ENCODE peak calls at places on chromosomes 13 and 19, in five cellular contexts. R, J, I, G and Z are unnamed samples. For H3K4me1, the result is how much of the 10 kb centered on the place peaks cover.

GRCh38 chr13:61463027-61463426 is 47.4 kb upstream of the PCDH20 start:
- DNase-seq in J (no peak), G (no peak), I (no peak), R (no peak), Z (no peak)

GRCh38 chr13:48068036-48068435 is 26.9 kb downstream of the MED4 start:
- DNase-seq in J (no peak), G (no peak), I (no peak), R (no peak), Z (no peak)

GRCh38 chr19:32624410-32624809 is 43.4 kb downstream of the PDCD5 start:
- DNase-seq in I (no peak), R (no peak), J (no peak), G (no peak), Z (no peak)

GRCh38 chr19:3137139-3137538 is 1.3 kb downstream of the GNA15 start:
- DNase-seq in J (no peak), G (no peak), R (no peak), I (no peak), Z (no peak)

GRCh38 chr19:7699422-7700127 is 2.4 kb downstream of the FCER2 start:
- DNase-seq in J (no peak), G (no peak), R (no peak), I (peak), Z (no peak)

GRCh38 chr13:71869274-71869673 is 2.3 kb upstream of the DACH1 start:
- DNase-seq in R (no peak), J (no peak), G (no peak), I (no peak), Z (no peak)

GRCh38 chr19:8635422-8635821 is 5.0 kb downstream of the NFILZ start:
- DNase-seq in R (no peak), I (no peak), J (no peak), G (no peak), Z (no peak)

GRCh38 chr13:27403252-27403678 is 21.2 kb upstream of the GTF3A start:
- DNase-seq in J (no peak), I (peak), G (no peak), R (no peak), Z (no peak)

GRCh38 chr13:25752957-25753540 is 298.8 kb downstream of the SHISA2 start:
- DNase-seq in J (peak), I (peak), G (no peak), R (peak), Z (no peak)

GRCh38 chr19:5953680-5954213 is 24.2 kb downstream of the RANBP3 start:
- DNase-seq in J (no peak), R (no peak), G (no peak), I (peak), Z (no peak)

GRCh38 chr19:3350014-3350663 is 16.2 kb upstream of the NFIC start:
- DNase-seq in G (peak), R (no peak), I (no peak), J (no peak), Z (no peak)

GRCh38 chr19:30781047-30781446 is 408.9 kb downstream of the ZNF536 start:
- DNase-seq in R (no peak), I (no peak), G (no peak), J (no peak), Z (no peak)

GRCh38 chr19:34332027-34332786 is 32.8 kb upstream of the GPI start:
- DNase-seq in J (no peak), G (peak), I (no peak), R (no peak), Z (no peak)

GRCh38 chr13:42971670-42972355 is 20.2 kb downstream of the EPSTI1 start:
- DNase-seq in R (no peak), G (no peak), I (no peak), J (no peak), Z (no peak)

GRCh38 chr19:4647676-4648644 is 8.6 kb downstream of the TNFAIP8L1 start:
- DNase-seq in G (no peak), R (peak), I (no peak), J (peak), Z (no peak)

GRCh38 chr19:33798701-33799111 is 2.0 kb downstream of the KCTD15 start:
- DNase-seq in J (no peak), I (no peak), G (no peak), R (no peak), Z (no peak)

GRCh38 chr19:9935409-9936062 is 779 bp downstream of the OLFM2 start:
- DNase-seq in R (no peak), I (no peak), J (no peak), G (no peak), Z (no peak)

GRCh38 chr19:53865523-53865917 is 2.2 kb upstream of the MYADM start:
- DNase-seq in J (no peak), G (no peak), R (no peak), I (no peak), Z (no peak)

GRCh38 chr19:681029-681626 is 4.9 kb downstream of the FSTL3 start:
- DNase-seq in G (peak), I (no peak), J (no peak), R (peak), Z (peak)

GRCh38 chr13:42333613-42334328 is 61.8 kb downstream of the AKAP11 start:
- DNase-seq in I (peak), J (no peak), G (no peak), R (no peak), Z (no peak)

GRCh38 chr13:59677966-59678814 is 485.5 kb downstream of the DIAPH3 start:
- DNase-seq in I (peak), R (no peak), J (no peak), G (no peak), Z (no peak)

GRCh38 chr13:110135977-110136597 is 170.9 kb downstream of the COL4A1 start:
- DNase-seq in G (no peak), J (no peak), I (no peak), R (no peak), Z (no peak)

GRCh38 chr13:107450426-107450825 is 764.9 kb downstream of the LIG4 start:
- DNase-seq in I (no peak), R (no peak), G (no peak), J (no peak), Z (no peak)

GRCh38 chr13:25375727-25376358 is 4.1 kb downstream of the ATP8A2 start:
- DNase-seq in J (no peak), R (no peak), G (peak), I (peak), Z (no peak)

GRCh38 chr19:37959665-37960114 is 52.7 kb downstream of the SIPA1L3 start:
- DNase-seq in I (no peak), G (no peak), J (no peak), R (no peak), Z (no peak)

GRCh38 chr13:84297246-84297645 is 415.0 kb upstream of the SLITRK1 start:
- DNase-seq in J (no peak), G (no peak), R (no peak), I (no peak), Z (no peak)

GRCh38 chr13:62510906-62511655 is 1095.4 kb upstream of the PCDH20 start:
- DNase-seq in I (no peak), J (no peak), R (no peak), G (no peak), Z (no peak)

GRCh38 chr13:24228852-24229458 is 68.4 kb downstream of the SPATA13 start:
- DNase-seq in I (peak), G (peak), J (no peak), R (no peak), Z (no peak)

GRCh38 chr19:55426042-55426441 is 17.1 kb downstream of the SHISA7 start:
- DNase-seq in R (no peak), I (no peak), J (no peak), G (no peak), Z (no peak)

GRCh38 chr13:86974995-86975328 is 696.2 kb upstream of the SLITRK5 start:
- DNase-seq in I (no peak), G (no peak), R (no peak), J (no peak), Z (no peak)

GRCh38 chr19:3801412-3802096 is 15.4 kb upstream of the MATK start:
- DNase-seq in J (no peak), I (peak), G (peak), R (peak), Z (peak)

GRCh38 chr19:17159466-17160393 is 55.4 kb upstream of the USE1 start:
- DNase-seq in J (no peak), I (peak), R (no peak), G (no peak), Z (no peak)

GRCh38 chr19:12244370-12244769 is 50.3 kb downstream of the ZNF44 start:
- DNase-seq in I (no peak), G (no peak), J (no peak), R (no peak), Z (no peak)

GRCh38 chr19:5590865-5591154 is 23.1 kb upstream of the TINCR start:
- DNase-seq in R (no peak), I (no peak), G (no peak), J (no peak), Z (no peak)

GRCh38 chr13:107434347-107434746 is 781.0 kb downstream of the LIG4 start:
- DNase-seq in R (no peak), J (no peak), I (no peak), G (no peak), Z (no peak)

GRCh38 chr13:68439821-68440220 is 1209.7 kb upstream of the PCDH9 start:
- DNase-seq in G (no peak), R (no peak), I (no peak), J (no peak), Z (no peak)

GRCh38 chr13:68440874-68441273 is 1210.7 kb upstream of the PCDH9 start:
- DNase-seq in J (no peak), R (no peak), I (no peak), G (no peak), Z (no peak)
- TF ChIP-seq CTCF in J (no peak), R (no peak), I (no peak), G (no peak), Z (no peak)

GRCh38 chr13:46580362-46580839 is 27.4 kb downstream of the LRCH1 start:
- DNase-seq in R (no peak), J (no peak), G (no peak), I (no peak), Z (no peak)
- H3K4me1 ChIP-seq in R (half or more), J (under half), G (under half), I (under half), Z (half or more)

GRCh38 chr13:52449323-52450011 is 967 bp downstream of the VPS36 start:
- DNase-seq in R (no peak), I (peak), J (no peak), G (no peak), Z (no peak)

GRCh38 chr13:52452470-52452869 is 2.0 kb upstream of the VPS36 start:
- DNase-seq in G (no peak), I (no peak), R (no peak), J (no peak), Z (no peak)

GRCh38 chr13:52447815-52448552 is 2.5 kb downstream of the VPS36 start:
- DNase-seq in J (no peak), R (no peak), I (peak), G (no peak), Z (no peak)

GRCh38 chr13:52450012-52450792 is at the start of gene VPS36:
- DNase-seq in G (peak), I (peak), R (peak), J (peak), Z (peak)

GRCh38 chr13:52450793-52451116 is 321 bp upstream of the VPS36 start:
- DNase-seq in R (no peak), G (no peak), I (no peak), J (no peak), Z (no peak)
- TF ChIP-seq CTCF in R (no peak), G (no peak), I (no peak), J (no peak), Z (no peak)

GRCh38 chr13:97185751-97186150 is 36.4 kb upstream of the MBNL2 start:
- DNase-seq in G (no peak), R (no peak), J (no peak), I (no peak), Z (no peak)

GRCh38 chr13:97188207-97188606 is 33.9 kb upstream of the MBNL2 start:
- DNase-seq in J (no peak), G (no peak), I (no peak), R (no peak), Z (no peak)

GRCh38 chr13:97179501-97179900 is 42.6 kb upstream of the MBNL2 start:
- DNase-seq in I (no peak), J (no peak), G (no peak), R (no peak), Z (no peak)

GRCh38 chr13:97185291-97185690 is 36.8 kb upstream of the MBNL2 start:
- DNase-seq in G (no peak), R (no peak), J (no peak), I (no peak), Z (no peak)

GRCh38 chr13:97182065-97182890 is 39.9 kb upstream of the MBNL2 start:
- DNase-seq in J (no peak), R (no peak), G (no peak), I (no peak), Z (no peak)
- H3K4me1 ChIP-seq in J (under half), R (under half), G (under half), I (under half), Z (under half)

GRCh38 chr19:41265376-41266153 is 1.4 kb downstream of the HNRNPUL1 start:
- DNase-seq in I (peak), G (peak), R (no peak), J (no peak), Z (no peak)
- TF ChIP-seq CTCF in I (no peak), G (no peak), R (no peak), J (no peak), Z (no peak)

GRCh38 chr13:113855931-113856715 is 7.8 kb downstream of the GAS6 start:
- DNase-seq in I (no peak), G (no peak), J (no peak), R (no peak), Z (peak)

GRCh38 chr13:113856716-113857065 is 7.2 kb downstream of the GAS6 start:
- DNase-seq in R (no peak), G (no peak), J (peak), I (no peak), Z (peak)

GRCh38 chr13:113859311-113860050 is 4.4 kb downstream of the GAS6 start:
- DNase-seq in G (no peak), J (no peak), R (no peak), I (no peak), Z (no peak)

GRCh38 chr13:113855012-113855921 is 8.6 kb downstream of the GAS6 start:
- DNase-seq in G (peak), R (peak), I (no peak), J (peak), Z (peak)

DNA sequence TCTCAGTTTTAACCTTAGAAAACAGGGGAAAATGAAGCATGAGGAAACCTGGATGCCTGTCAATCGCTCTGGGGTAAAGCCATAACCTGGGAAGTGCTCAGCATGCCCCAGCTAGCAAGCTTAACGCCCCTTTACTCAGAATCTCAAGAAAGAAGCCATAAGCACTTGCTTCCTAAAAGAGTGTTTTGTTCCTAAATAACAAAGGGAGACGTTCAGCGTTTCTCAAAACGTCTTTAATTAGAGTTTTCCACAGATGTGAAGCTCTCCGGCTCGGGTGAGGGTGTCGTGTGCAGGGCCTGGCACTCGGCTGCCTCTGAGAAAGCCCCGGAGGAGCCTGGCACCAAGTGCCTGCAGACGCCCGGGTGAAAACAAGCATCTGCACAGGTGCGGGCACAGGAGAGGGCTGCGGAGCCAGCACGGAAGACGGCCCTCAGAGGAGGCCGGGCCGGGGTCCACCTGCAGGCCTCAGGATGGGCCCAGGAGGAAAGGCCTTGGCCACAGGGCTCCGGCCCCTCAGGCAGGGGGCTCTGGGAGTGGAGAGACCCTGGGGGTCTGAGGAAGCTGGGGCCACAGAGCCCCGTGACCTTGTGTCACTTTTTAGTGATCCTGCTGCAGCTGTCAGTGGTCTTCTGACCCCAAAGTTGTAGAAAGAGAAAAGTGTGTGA is 6.2 kb downstream of the GAS6 start:
- DNase-seq in J (no peak), I (no peak), R (no peak), G (no peak), Z (peak)
- H3K4me1 ChIP-seq in J (half or more), I (half or more), R (half or more), G (under half), Z (half or more)

GRCh38 chr19:39412867-39413268 is 399 bp downstream of the PLEKHG2 start:
- DNase-seq in G (no peak), I (no peak), J (no peak), R (no peak), Z (no peak)

GRCh38 chr19:39411832-39412099 is 703 bp upstream of the PLEKHG2 start:
- DNase-seq in J (peak), R (peak), G (peak), I (peak), Z (peak)

GRCh38 chr19:39411006-39411831 is 1.2 kb upstream of the PLEKHG2 start:
- DNase-seq in R (no peak), J (peak), G (peak), I (peak), Z (no peak)

GRCh38 chr19:39413269-39413902 is 917 bp downstream of the PLEKHG2 start:
- DNase-seq in R (peak), G (peak), J (peak), I (no peak), Z (peak)

GRCh38 chr19:39412100-39412866 is at the start of gene PLEKHG2:
- DNase-seq in G (peak), I (peak), J (peak), R (peak), Z (peak)
- TF ChIP-seq CTCF in G (peak), I (peak), J (no peak), R (peak), Z (peak)

GRCh38 chr19:47243776-47244547 is 12.4 kb upstream of the CCDC9 start:
- DNase-seq in I (peak), J (peak), G (peak), R (peak), Z (peak)
- H3K4me1 ChIP-seq in I (under half), J (under half), G (under half), R (half or more), Z (under half)

GRCh38 chr19:50465986-50466771 is 10.1 kb upstream of the EMC10 start:
- DNase-seq in I (no peak), G (peak), R (no peak), J (peak), Z (peak)
- TF ChIP-seq CTCF in I (no peak), G (no peak), R (peak), J (peak), Z (no peak)

GRCh38 chr19:11145147-11145924 is 10.2 kb downstream of the SPC24 start:
- DNase-seq in J (no peak), I (no peak), G (no peak), R (no peak), Z (no peak)

GRCh38 chr19:11141937-11142527 is 13.6 kb downstream of the SPC24 start:
- DNase-seq in G (no peak), J (no peak), I (no peak), R (no peak), Z (no peak)

GRCh38 chr19:11138659-11139526 is 16.7 kb downstream of the SPC24 start:
- DNase-seq in R (peak), J (peak), I (peak), G (peak), Z (peak)

GRCh38 chr19:11140896-11141295 is 14.7 kb downstream of the SPC24 start:
- DNase-seq in G (no peak), R (no peak), I (no peak), J (no peak), Z (no peak)

DNA sequence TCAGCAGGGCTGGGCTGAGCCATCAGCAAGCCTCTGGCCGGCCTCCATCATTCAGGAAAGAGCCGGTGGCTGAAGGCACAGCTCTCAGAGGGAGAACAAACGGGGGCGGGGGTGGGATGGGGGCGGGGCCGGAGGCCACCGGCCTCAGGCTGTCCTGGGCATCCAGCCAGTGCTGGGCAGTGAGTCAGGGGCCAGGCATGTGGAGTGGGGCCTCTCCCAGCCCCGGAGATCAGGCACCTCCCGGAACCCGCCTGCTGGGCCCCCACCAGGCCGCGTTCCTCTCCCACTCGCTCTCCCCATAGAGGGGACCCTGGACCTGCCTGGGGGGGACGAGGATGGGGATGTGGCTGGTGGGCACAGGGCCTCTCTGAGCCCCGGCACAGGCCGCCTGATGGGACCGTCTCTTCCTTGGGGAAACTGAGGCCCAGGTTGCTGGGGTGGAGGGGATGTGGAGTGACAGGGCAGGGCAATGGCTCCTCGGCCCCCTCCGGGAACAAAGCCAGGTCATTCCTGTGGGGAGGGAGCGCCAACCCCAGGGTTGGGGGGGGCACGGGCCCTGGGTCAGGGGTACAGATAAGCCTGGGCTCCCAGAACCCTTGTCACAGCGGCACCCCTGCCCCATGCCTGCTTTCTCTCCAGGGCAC is 12.9 kb downstream of the SPC24 start:
- DNase-seq in G (peak), I (peak), R (peak), J (peak), Z (peak)
- H3K4me1 ChIP-seq in G (under half), I (under half), R (half or more), J (under half), Z (half or more)